ENCODE peak calls at places on chromosomes 11 and 22, in seven cellular contexts. M, W, H, L, A, P and F are unnamed samples.
A peak's percentile ranks its signal among the peaks of the same experiment; 100 is the strongest.

GRCh38 chr22:40463727-40464126 is 93.3 kb downstream of the SGSM3 start:
- DNase-seq in M (no peak), W (no peak), H (no peak), L (no peak), A (no peak), P (no peak), F (no peak)

GRCh38 chr11:13963169-13963948 is 836 bp downstream of the SPON1 start:
- DNase-seq in M (peak; percentile 55), W (no peak), H (peak; percentile 66), L (peak; percentile 58), A (no peak), P (no peak), F (no peak)

GRCh38 chr11:46386674-46387073 is 4.9 kb downstream of the CHRM4 start:
- DNase-seq in M (peak; percentile 75), W (no peak), H (no peak), L (no peak), A (no peak), P (peak; percentile 67), F (no peak)

GRCh38 chr11:104812416-104812815 is 85.8 kb downstream of the CASP12 start:
- DNase-seq in M (no peak), W (no peak), H (no peak), L (no peak), A (no peak), P (no peak), F (no peak)

GRCh38 chr22:43349636-43350035 is 6.5 kb upstream of the SCUBE1 start:
- DNase-seq in M (no peak), W (no peak), H (no peak), L (no peak), A (no peak), P (no peak), F (no peak)

GRCh38 chr22:30204015-30204741 is 42.4 kb downstream of the LIF start:
- DNase-seq in M (no peak), W (no peak), H (no peak), L (no peak), A (no peak), P (no peak), F (no peak)

GRCh38 chr22:32764330-32765116 is 37.0 kb upstream of the TIMP3 start:
- DNase-seq in M (peak; percentile 94), W (no peak), H (no peak), L (peak; percentile 41), A (no peak), P (peak; percentile 60), F (no peak)

GRCh38 chr22:25403752-25404471 is 160.6 kb upstream of the GRK3 start:
- DNase-seq in M (peak; percentile 72), W (peak; percentile 15), H (peak; percentile 62), L (peak; percentile 75), A (no peak), P (peak; percentile 21), F (no peak)

GRCh38 chr11:112795896-112796686 is 165.1 kb upstream of the NCAM1 start:
- DNase-seq in M (no peak), W (no peak), H (no peak), L (no peak), A (no peak), P (no peak), F (no peak)

GRCh38 chr11:103656382-103656781 is 380.1 kb upstream of the DDI1 start:
- DNase-seq in M (no peak), W (no peak), H (no peak), L (no peak), A (no peak), P (no peak), F (no peak)

GRCh38 chr22:48239461-48240164 is 1477.2 kb downstream of the TBC1D22A start:
- DNase-seq in M (no peak), W (no peak), H (peak; percentile 92), L (no peak), A (no peak), P (no peak), F (no peak)

GRCh38 chr11:11036185-11037161 is 178.6 kb upstream of the ZBED5 start:
- DNase-seq in M (peak; percentile 77), W (peak; percentile 64), H (peak; percentile 86), L (peak; percentile 94), A (peak; percentile 16), P (peak; percentile 62), F (peak; percentile 82)

GRCh38 chr11:132134322-132134721 is 763.9 kb downstream of the NTM start:
- DNase-seq in M (peak; percentile 72), W (no peak), H (no peak), L (no peak), A (no peak), P (peak; percentile 80), F (no peak)

GRCh38 chr22:48574776-48575566 is 1252.7 kb downstream of the BRD1 start:
- DNase-seq in M (peak; percentile 42), W (peak; percentile 58), H (peak; percentile 92), L (peak; percentile 66), A (no peak), P (peak; percentile 7), F (peak; percentile 70)

GRCh38 chr11:129458756-129459535 is 83.3 kb downstream of the BARX2 start:
- DNase-seq in M (no peak), W (no peak), H (no peak), L (no peak), A (no peak), P (no peak), F (no peak)

DNA sequence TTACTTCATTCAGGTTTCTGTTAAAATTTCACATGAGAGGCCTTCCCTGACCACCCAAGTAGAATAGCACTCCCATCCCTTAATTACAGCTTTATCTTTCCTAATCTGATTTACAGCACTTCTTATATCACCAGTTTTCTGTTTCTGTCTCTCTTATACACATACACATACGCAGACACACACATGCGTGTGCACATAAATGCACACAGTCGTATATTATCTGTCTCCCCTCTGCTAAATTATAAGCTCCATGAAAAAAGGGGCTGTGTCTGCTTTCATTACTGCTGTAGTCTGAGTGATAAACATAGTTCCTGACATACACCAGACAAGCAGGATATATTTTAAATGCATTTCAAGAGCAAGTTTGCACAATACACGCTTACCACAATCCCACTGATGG is 13.6 kb upstream of the TOP3B start:
- DNase-seq in M (no peak), W (no peak), H (no peak), L (no peak), A (no peak), P (no peak), F (no peak)
- H3K4me3 ChIP-seq in M (no peak overlapping the region), W (no peak overlapping the region), H (no peak overlapping the region), L (no peak overlapping the region), A (no peak overlapping the region), P (no peak overlapping the region), F (no peak overlapping the region)

DNA sequence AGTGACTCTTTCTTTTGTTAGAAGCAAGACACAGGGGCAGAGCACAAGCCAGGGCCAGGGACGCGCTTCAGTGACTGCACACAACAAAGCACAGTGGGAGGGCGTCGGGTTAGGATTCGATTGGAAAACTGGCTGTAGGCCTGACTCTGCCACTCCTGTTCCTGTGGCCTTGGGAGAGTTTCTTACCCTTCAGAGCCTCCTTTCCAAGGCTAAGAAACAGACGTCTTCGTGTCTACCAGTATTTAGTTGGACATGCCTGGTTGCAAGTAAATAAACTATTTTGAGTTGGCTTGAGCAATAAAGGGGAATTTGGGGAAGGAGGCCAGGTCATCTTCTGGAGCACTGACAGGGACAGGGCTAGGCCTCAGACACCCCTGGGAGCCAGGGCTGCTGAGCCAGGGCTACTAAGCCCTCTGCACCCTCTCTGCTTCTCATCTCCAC is 549.1 kb downstream of the INSC start:
- DNase-seq in M (no peak), W (no peak), H (peak; percentile 91), L (peak; percentile 62), A (no peak), P (no peak), F (no peak)
- H3K4me2 ChIP-seq in M (no peak overlapping the region), W (no peak overlapping the region), H (peak overlapping the region; percentile 57), L (no peak overlapping the region), A (no peak overlapping the region), P (no peak overlapping the region), F (no peak overlapping the region)

GRCh38 chr11:28529540-28530410 is 421.6 kb downstream of the METTL15 start:
- DNase-seq in M (peak; percentile 71), W (peak; percentile 50), H (peak; percentile 62), L (peak; percentile 74), A (peak; percentile 65), P (peak; percentile 42), F (peak; percentile 58)

GRCh38 chr11:28528217-28528616 is 420.0 kb downstream of the METTL15 start:
- DNase-seq in M (peak; percentile 12), W (no peak), H (no peak), L (no peak), A (no peak), P (no peak), F (no peak)

GRCh38 chr11:28525636-28526405 is 417.6 kb downstream of the METTL15 start:
- DNase-seq in M (no peak), W (no peak), H (no peak), L (no peak), A (no peak), P (no peak), F (no peak)

GRCh38 chr11:28526406-28526751 is 418.2 kb downstream of the METTL15 start:
- DNase-seq in M (peak; percentile 49), W (no peak), H (no peak), L (peak; percentile 4), A (no peak), P (no peak), F (no peak)

GRCh38 chr11:28529046-28529445 is 420.9 kb downstream of the METTL15 start:
- DNase-seq in M (peak; percentile 55), W (no peak), H (no peak), L (peak; percentile 11), A (no peak), P (no peak), F (no peak)
- TF ChIP-seq EZH2 in M (no peak), W (no peak), H (no peak), L (no peak), A (no peak), P (no peak), F (no peak)

GRCh38 chr11:69481393-69481844 is at the start of gene LINC01488:
- DNase-seq in M (no peak), W (no peak), H (no peak), L (no peak), A (no peak), P (no peak), F (no peak)
- H3K4me3 ChIP-seq in M (no peak within 1 kb of the TSS), W (peak within 1 kb of the TSS; percentile 34), H (no peak within 1 kb of the TSS), L (no peak within 1 kb of the TSS), A (no peak within 1 kb of the TSS), P (no peak within 1 kb of the TSS), F (no peak within 1 kb of the TSS)

DNA sequence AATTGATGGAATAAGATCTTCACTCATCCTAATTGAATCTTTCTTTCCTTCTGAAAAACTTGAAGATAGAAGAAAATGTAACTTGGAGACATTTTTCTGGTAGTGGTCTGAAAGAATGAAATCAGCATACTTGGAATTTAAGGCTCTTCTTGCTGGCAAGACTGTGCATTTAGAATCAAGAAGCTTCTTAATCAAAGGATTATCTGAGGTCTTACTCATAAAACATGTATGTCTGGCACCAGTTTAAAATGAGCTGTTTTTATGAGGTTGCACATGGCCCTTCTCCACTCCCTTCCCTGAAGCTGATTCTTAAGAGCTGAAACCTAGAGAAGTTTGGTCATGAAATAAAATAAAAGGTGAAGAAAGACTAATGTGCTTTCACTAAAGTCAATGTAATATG is 77.3 kb downstream of the ARHGEF12 start:
- DNase-seq in M (peak; percentile 85), W (no peak), H (no peak), L (no peak), A (no peak), P (peak; percentile 72), F (no peak)
- H3K4me2 ChIP-seq in M (peak overlapping the region; percentile 62), W (no peak overlapping the region), H (no peak overlapping the region), L (no peak overlapping the region), A (no peak overlapping the region), P (peak overlapping the region; percentile 18), F (no peak overlapping the region)